ENCODE peak calls at places on chromosome X, in five cellular contexts. J is fibroblast of mammary gland; P is adipocyte; X is activated CD4-positive, alpha-beta T cell treated with anti-CD3 and anti-CD28 coated beads for 48 hours; V is omental fat pad. S is an unnamed sample.

GRCh38 chrX:11789809-11790208 is 31.8 kb downstream of the MSL3 start:
- DNase-seq in J (no peak), P (no peak), X (no peak), V (no peak), S (peak; percentile 12)

GRCh38 chrX:69216911-69217310 is 51.7 kb upstream of the PJA1 start:
- DNase-seq in J (no peak), P (no peak), X (no peak), V (no peak), S (no peak)

GRCh38 chrX:136146614-136147319 is 566 bp upstream of the FHL1 start:
- DNase-seq in J (no peak), P (peak; percentile 31), X (peak; percentile 38), V (no peak), S (no peak)

GRCh38 chrX:153902388-153902787 is 2.1 kb upstream of the AVPR2 start:
- DNase-seq in J (no peak), P (no peak), X (no peak), V (no peak), S (no peak)

GRCh38 chrX:20271730-20272129 is 5.0 kb upstream of the RPS6KA3 start:
- DNase-seq in J (no peak), P (no peak), X (no peak), V (no peak), S (no peak)

GRCh38 chrX:15680401-15680800 is 15.8 kb upstream of the CLTRN start:
- DNase-seq in J (peak; percentile 66), P (no peak), X (no peak), V (no peak), S (no peak)

GRCh38 chrX:118718737-118719136 is 8.7 kb upstream of the IL13RA1 start:
- DNase-seq in J (no peak), P (no peak), X (no peak), V (no peak), S (peak; percentile 10)

GRCh38 chrX:10566726-10567097 is 53.7 kb downstream of the MID1 start:
- DNase-seq in J (no peak), P (no peak), X (no peak), V (no peak), S (no peak)

GRCh38 chrX:47143894-47144625 is 442 bp downstream of the NDUFB11 start:
- DNase-seq in J (peak; percentile 33), P (peak; percentile 50), X (peak; percentile 31), V (no peak), S (no peak)

GRCh38 chrX:55908685-55909212 is 191.2 kb downstream of the RRAGB start:
- DNase-seq in J (peak; percentile 2), P (peak; percentile 7), X (peak; percentile 5), V (no peak), S (peak; percentile 26)

GRCh38 chrX:154371771-154372300 is 2.6 kb downstream of the FLNA start:
- DNase-seq in J (no peak), P (no peak), X (no peak), V (no peak), S (no peak)

GRCh38 chrX:123731258-123731986 is 1.4 kb downstream of the THOC2 start:
- DNase-seq in J (peak; percentile 35), P (peak; percentile 55), X (peak; percentile 35), V (no peak), S (no peak)

GRCh38 chrX:30906726-30907125 is 17.7 kb upstream of the TAB3 start:
- DNase-seq in J (peak; percentile 58), P (no peak), X (no peak), V (no peak), S (no peak)

GRCh38 chrX:9141496-9141895 is 107.6 kb upstream of the FAM9B start:
- DNase-seq in J (peak; percentile 60), P (no peak), X (no peak), V (no peak), S (no peak)

GRCh38 chrX:15988661-15989603 is 134.3 kb upstream of the AP1S2 start:
- DNase-seq in J (peak; percentile 85), P (peak; percentile 81), X (no peak), V (no peak), S (peak; percentile 17)

GRCh38 chrX:1463581-1464281 is 11.0 kb upstream of the ASMTL start:
- DNase-seq in J (no peak), P (no peak), X (peak; percentile 3), V (no peak), S (no peak)

GRCh38 chrX:65587616-65588526 is 53.3 kb upstream of the LAS1L start:
- DNase-seq in J (peak; percentile 78), P (peak; percentile 59), X (no peak), V (peak; percentile 64), S (no peak)

GRCh38 chrX:153644356-153645125 is 2.5 kb upstream of the DUSP9 start:
- DNase-seq in J (no peak), P (peak; percentile 7), X (no peak), V (no peak), S (no peak)

GRCh38 chrX:149571770-149572169 is 15.5 kb downstream of the MAGEA9B start:
- DNase-seq in J (no peak), P (no peak), X (no peak), V (no peak), S (no peak)

GRCh38 chrX:148878371-148878770 is 378.0 kb downstream of the AFF2 start:
- DNase-seq in J (peak; percentile 37), P (peak; percentile 1), X (no peak), V (no peak), S (no peak)

GRCh38 chrX:24079405-24079804 is 24.6 kb downstream of the EIF2S3 start:
- DNase-seq in J (no peak), P (no peak), X (no peak), V (no peak), S (no peak)

GRCh38 chrX:39757971-39758370 is 339.8 kb downstream of the BCOR start:
- DNase-seq in J (peak; percentile 55), P (peak; percentile 33), X (no peak), V (no peak), S (no peak)

GRCh38 chrX:39808471-39808917 is 289.3 kb downstream of the BCOR start:
- DNase-seq in J (peak; percentile 70), P (peak; percentile 64), X (no peak), V (no peak), S (no peak)

GRCh38 chrX:106009145-106009544 is 29.4 kb downstream of the SERPINA7 start:
- DNase-seq in J (no peak), P (no peak), X (no peak), V (no peak), S (no peak)

GRCh38 chrX:154019633-154020499 is at the start of gene IRAK1:
- DNase-seq in J (peak; percentile 52), P (peak; percentile 79), X (peak; percentile 62), V (no peak), S (peak; percentile 49)

GRCh38 chrX:11481035-11481434 is 184.7 kb downstream of the ARHGAP6 start:
- DNase-seq in J (peak; percentile 67), P (no peak), X (no peak), V (no peak), S (no peak)

GRCh38 chrX:152642931-152643525 is 5.3 kb downstream of the GABRQ start:
- DNase-seq in J (no peak), P (no peak), X (no peak), V (no peak), S (no peak)

GRCh38 chrX:101550825-101551767 is 749 bp downstream of the ARMCX1 start:
- DNase-seq in J (peak; percentile 31), P (peak; percentile 61), X (peak; percentile 8), V (no peak), S (no peak)

GRCh38 chrX:3216581-3216980 is 129.9 kb downstream of the MXRA5 start:
- DNase-seq in J (no peak), P (peak; percentile 35), X (no peak), V (no peak), S (no peak)

GRCh38 chrX:132271330-132271729 is 52.1 kb upstream of the RAP2C start:
- DNase-seq in J (peak; percentile 66), P (peak; percentile 53), X (no peak), V (no peak), S (no peak)

GRCh38 chrX:112368371-112368770 is 285.8 kb upstream of the TRPC5 start:
- DNase-seq in J (no peak), P (no peak), X (no peak), V (no peak), S (no peak)

GRCh38 chrX:124028177-124028576 is 66.7 kb downstream of the STAG2 start:
- DNase-seq in J (peak; percentile 58), P (no peak), X (no peak), V (no peak), S (no peak)

GRCh38 chrX:74492720-74493201 is 71.5 kb downstream of the SLC16A2 start:
- DNase-seq in J (peak; percentile 1), P (no peak), X (peak; percentile 35), V (no peak), S (peak; percentile 6)

GRCh38 chrX:29948653-29949052 is 266.7 kb upstream of the MAGEB2 start:
- DNase-seq in J (peak; percentile 13), P (peak; percentile 8), X (no peak), V (no peak), S (no peak)

GRCh38 chrX:104136241-104137019 is 20.4 kb downstream of the SLC25A53 start:
- DNase-seq in J (peak; percentile 92), P (peak; percentile 94), X (peak; percentile 54), V (peak; percentile 25), S (peak; percentile 71)

S was measured in NAMALWA.